ENCODE peak calls at places on chromosomes 16 and 17, in ten cellular contexts. T is suprapubic skin, E is Panc1, S is spleen, A is transverse colon, X is H1, N is stomach, Y is prostate gland, F is GM23338, Q is HepG2. G is an unnamed sample.

GRCh38 chr16:81882559-81882958 is 103.5 kb downstream of the PLCG2 start:
- DNase-seq in T (no peak), E (no peak), S (no peak), A (no peak), X (no peak), N (no peak), Y (no peak), F (no peak), Q (no peak), G (no peak)

GRCh38 chr16:86558355-86559193 is 3.5 kb upstream of the MTHFSD start:
- DNase-seq in T (peak), E (no peak), S (peak), A (no peak), X (no peak), N (no peak), Y (no peak), F (no peak), Q (no peak), G (no peak)

GRCh38 chr17:66306413-66306812 is 4.0 kb downstream of the PRKCA start:
- DNase-seq in T (no peak), E (no peak), S (no peak), A (no peak), X (no peak), N (no peak), Y (no peak), F (no peak), Q (no peak), G (no peak)

GRCh38 chr17:40753804-40754203 is 1.3 kb downstream of the KRT25 start:
- DNase-seq in T (no peak), E (no peak), S (no peak), A (no peak), X (no peak), N (no peak), Y (no peak), F (no peak), Q (no peak), G (no peak)

GRCh38 chr16:17258848-17259713 is 211.7 kb downstream of the XYLT1 start:
- DNase-seq in T (no peak), E (no peak), S (peak), A (peak), X (no peak), N (no peak), Y (no peak), F (peak), Q (no peak), G (peak)

GRCh38 chr17:57406131-57406980 is 150.0 kb downstream of the MSI2 start:
- DNase-seq in T (no peak), E (no peak), S (no peak), A (no peak), X (no peak), N (no peak), Y (peak), F (peak), Q (peak), G (no peak)

GRCh38 chr16:3059041-3059722 is 6.3 kb upstream of the IL32 start:
- DNase-seq in T (peak), E (no peak), S (peak), A (peak), X (peak), N (peak), Y (peak), F (peak), Q (peak), G (peak)

GRCh38 chr17:2852211-2852610 is 56.0 kb downstream of the RAP1GAP2 start:
- DNase-seq in T (no peak), E (no peak), S (no peak), A (peak), X (no peak), N (no peak), Y (no peak), F (no peak), Q (no peak), G (no peak)

GRCh38 chr17:42783062-42783777 is 2.8 kb downstream of the WNK4 start:
- DNase-seq in T (no peak), E (no peak), S (no peak), A (no peak), X (no peak), N (no peak), Y (no peak), F (no peak), Q (no peak), G (no peak)

GRCh38 chr17:82214012-82214628 is 1.5 kb upstream of the CCDC57 start:
- DNase-seq in T (no peak), E (no peak), S (peak), A (no peak), X (no peak), N (no peak), Y (no peak), F (no peak), Q (no peak), G (no peak)

GRCh38 chr16:66367968-66368891 is 1.7 kb downstream of the CDH5 start:
- DNase-seq in T (no peak), E (no peak), S (no peak), A (no peak), X (no peak), N (no peak), Y (no peak), F (peak), Q (no peak), G (no peak)

GRCh38 chr16:88924834-88925539 is 52.0 kb downstream of the CBFA2T3 start:
- DNase-seq in T (no peak), E (no peak), S (peak), A (no peak), X (no peak), N (no peak), Y (no peak), F (peak), Q (peak), G (peak)

GRCh38 chr16:74695450-74696422 is 4.9 kb downstream of the MLKL start:
- DNase-seq in T (peak), E (peak), S (peak), A (peak), X (peak), N (peak), Y (peak), F (peak), Q (peak), G (peak)

GRCh38 chr16:79776243-79776884 is 175.8 kb upstream of the MAF start:
- DNase-seq in T (peak), E (no peak), S (no peak), A (peak), X (no peak), N (no peak), Y (peak), F (peak), Q (no peak), G (no peak)

GRCh38 chr16:48503779-48504178 is 106.2 kb downstream of the N4BP1 start:
- DNase-seq in T (peak), E (no peak), S (peak), A (peak), X (no peak), N (no peak), Y (no peak), F (no peak), Q (no peak), G (no peak)

GRCh38 chr17:69501591-69502468 is 87.3 kb downstream of the MAP2K6 start:
- DNase-seq in T (no peak), E (no peak), S (no peak), A (peak), X (no peak), N (peak), Y (peak), F (peak), Q (peak), G (no peak)

GRCh38 chr17:82517230-82517865 is 2.2 kb upstream of the FOXK2 start:
- DNase-seq in T (no peak), E (no peak), S (no peak), A (no peak), X (no peak), N (peak), Y (no peak), F (no peak), Q (peak), G (no peak)

GRCh38 chr16:84832488-84833141 is 12.8 kb downstream of the CRISPLD2 start:
- DNase-seq in T (peak), E (no peak), S (no peak), A (peak), X (no peak), N (peak), Y (peak), F (no peak), Q (no peak), G (no peak)

GRCh38 chr16:53608094-53608493 is 95.6 kb downstream of the RPGRIP1L start:
- DNase-seq in T (no peak), E (no peak), S (no peak), A (no peak), X (no peak), N (no peak), Y (no peak), F (no peak), Q (no peak), G (no peak)

GRCh38 chr16:554640-555413 is 5.4 kb upstream of the PRR35 start:
- DNase-seq in T (no peak), E (no peak), S (no peak), A (peak), X (no peak), N (no peak), Y (peak), F (no peak), Q (no peak), G (no peak)

GRCh38 chr16:9123401-9123800 is 32.0 kb downstream of the HAPSTR1 start:
- DNase-seq in T (no peak), E (no peak), S (peak), A (no peak), X (peak), N (no peak), Y (no peak), F (no peak), Q (no peak), G (no peak)

GRCh38 chr16:9125658-9126492 is 34.4 kb downstream of the HAPSTR1 start:
- DNase-seq in T (no peak), E (no peak), S (no peak), A (no peak), X (peak), N (no peak), Y (no peak), F (no peak), Q (no peak), G (no peak)

GRCh38 chr16:9123871-9124270 is 32.4 kb downstream of the HAPSTR1 start:
- DNase-seq in T (peak), E (no peak), S (peak), A (peak), X (peak), N (peak), Y (peak), F (no peak), Q (no peak), G (no peak)

GRCh38 chr16:9124908-9125584 is 33.6 kb downstream of the HAPSTR1 start:
- DNase-seq in T (no peak), E (no peak), S (no peak), A (no peak), X (peak), N (no peak), Y (no peak), F (peak), Q (no peak), G (no peak)

GRCh38 chr16:9124444-9124843 is 33.0 kb downstream of the HAPSTR1 start:
- DNase-seq in T (no peak), E (no peak), S (peak), A (no peak), X (peak), N (no peak), Y (no peak), F (no peak), Q (no peak), G (no peak)
- TF ChIP-seq POLR2AphosphoS5 in T (no peak), E (no peak), S (no peak), A (no peak), X (no peak), N (no peak), Y (no peak), F (no peak), Q (no peak), G (no peak)

GRCh38 chr17:8832711-8833352 is 33.7 kb upstream of the MFSD6L start:
- DNase-seq in T (no peak), E (no peak), S (peak), A (peak), X (peak), N (no peak), Y (no peak), F (peak), Q (no peak), G (peak)
- TF ChIP-seq POLR2AphosphoS5 in T (no peak), E (no peak), S (no peak), A (no peak), X (no peak), N (no peak), Y (no peak), F (no peak), Q (no peak), G (no peak)

DNA sequence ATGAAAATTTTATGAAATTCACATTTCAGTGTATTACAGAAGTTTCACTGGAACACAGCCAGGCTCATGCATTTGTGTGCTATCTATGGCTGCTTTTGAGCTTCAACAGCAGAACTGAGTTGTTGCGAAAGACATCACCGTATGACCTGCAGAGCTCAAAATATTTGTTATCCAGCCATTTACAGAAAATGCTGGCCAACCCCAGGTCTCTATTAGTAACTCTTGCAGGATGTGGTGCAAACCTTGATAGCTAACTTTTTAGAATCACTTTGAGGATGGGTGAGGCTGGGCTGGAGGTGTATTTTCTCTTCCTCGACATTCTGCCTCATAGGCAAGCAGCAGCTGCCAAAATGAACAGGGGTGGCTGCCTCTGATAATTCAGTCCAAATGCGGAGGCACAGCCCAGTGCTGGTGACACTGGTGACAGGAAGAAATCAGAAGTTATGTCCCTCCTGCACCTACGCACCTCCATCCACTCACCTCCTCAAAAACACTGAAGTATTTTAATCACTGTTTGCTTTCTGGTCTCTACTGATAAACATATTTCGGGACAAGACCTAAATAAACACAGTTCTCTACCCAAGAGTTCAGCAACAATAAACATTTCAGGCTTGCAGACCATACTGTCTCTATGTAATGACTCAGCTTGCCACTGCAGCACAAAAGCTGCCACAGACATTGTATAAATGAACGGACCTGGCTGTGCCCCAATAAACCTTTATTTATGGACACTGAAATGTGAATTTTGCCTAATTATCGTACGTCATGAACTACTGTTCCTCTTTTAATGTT is 28.5 kb downstream of the ARHGAP17 start:
- DNase-seq in T (no peak), E (no peak), S (no peak), A (no peak), X (no peak), N (no peak), Y (no peak), F (no peak), Q (peak), G (no peak)
- TF ChIP-seq POLR2AphosphoS5 in T (no peak), E (peak), S (no peak), A (no peak), X (no peak), N (peak), Y (peak), F (no peak), Q (no peak), G (no peak)

DNA sequence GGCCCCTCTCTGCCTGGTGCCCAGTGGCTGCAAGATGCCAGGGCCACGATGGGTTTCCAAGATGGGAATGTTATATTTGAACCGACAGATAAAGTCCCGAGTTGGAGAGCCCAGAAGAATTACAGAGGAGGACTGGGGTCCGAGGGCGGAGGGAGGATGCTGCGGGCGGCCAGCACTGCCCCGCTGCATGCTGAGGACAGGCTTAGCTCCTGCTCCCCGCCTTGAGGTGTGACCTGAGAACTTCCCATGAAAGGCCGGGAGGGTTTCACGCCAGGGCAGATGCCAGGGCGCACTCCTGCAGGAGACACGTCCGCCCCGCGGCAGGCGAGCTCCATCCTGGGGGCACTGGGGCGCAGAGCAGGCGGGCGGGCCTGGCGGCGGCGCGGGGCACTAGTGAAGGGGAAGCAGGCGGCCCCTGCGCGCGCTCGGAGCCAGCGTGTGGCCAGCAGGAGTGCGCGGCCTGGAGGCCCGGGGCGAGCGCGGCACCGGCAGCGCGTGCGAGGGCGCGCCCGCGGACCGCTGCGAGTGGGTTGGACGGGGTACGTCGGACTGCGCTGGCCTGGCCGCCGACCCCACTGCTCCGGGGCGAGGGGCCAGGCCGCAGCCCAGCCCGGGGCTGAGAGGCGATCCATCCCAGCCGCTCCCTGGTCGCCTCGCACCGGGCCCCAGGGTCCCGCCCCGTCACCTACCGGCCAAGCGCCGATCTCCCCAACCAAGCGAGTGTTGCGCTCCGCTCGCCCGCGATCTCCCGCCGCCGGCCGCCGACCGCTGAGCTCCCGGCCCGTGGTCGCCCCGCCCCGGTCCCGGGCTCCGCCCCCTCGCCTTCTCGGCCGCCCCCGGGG is at the start of gene MAP3K14:
- DNase-seq in T (peak), E (no peak), S (peak), A (peak), X (peak), N (peak), Y (peak), F (peak), Q (peak), G (no peak)
- TF ChIP-seq POLR2AphosphoS5 in T (no peak), E (peak), S (peak), A (peak), X (peak), N (peak), Y (peak), F (peak), Q (peak), G (no peak)

GRCh38 chr17:17757391-17757791 is 76.1 kb downstream of the RAI1 start:
- DNase-seq in T (no peak), E (no peak), S (peak), A (no peak), X (no peak), N (no peak), Y (no peak), F (no peak), Q (no peak), G (no peak)
- TF ChIP-seq POLR2AphosphoS5 in T (no peak), E (no peak), S (peak), A (no peak), X (no peak), N (no peak), Y (no peak), F (no peak), Q (no peak), G (no peak)

DNA sequence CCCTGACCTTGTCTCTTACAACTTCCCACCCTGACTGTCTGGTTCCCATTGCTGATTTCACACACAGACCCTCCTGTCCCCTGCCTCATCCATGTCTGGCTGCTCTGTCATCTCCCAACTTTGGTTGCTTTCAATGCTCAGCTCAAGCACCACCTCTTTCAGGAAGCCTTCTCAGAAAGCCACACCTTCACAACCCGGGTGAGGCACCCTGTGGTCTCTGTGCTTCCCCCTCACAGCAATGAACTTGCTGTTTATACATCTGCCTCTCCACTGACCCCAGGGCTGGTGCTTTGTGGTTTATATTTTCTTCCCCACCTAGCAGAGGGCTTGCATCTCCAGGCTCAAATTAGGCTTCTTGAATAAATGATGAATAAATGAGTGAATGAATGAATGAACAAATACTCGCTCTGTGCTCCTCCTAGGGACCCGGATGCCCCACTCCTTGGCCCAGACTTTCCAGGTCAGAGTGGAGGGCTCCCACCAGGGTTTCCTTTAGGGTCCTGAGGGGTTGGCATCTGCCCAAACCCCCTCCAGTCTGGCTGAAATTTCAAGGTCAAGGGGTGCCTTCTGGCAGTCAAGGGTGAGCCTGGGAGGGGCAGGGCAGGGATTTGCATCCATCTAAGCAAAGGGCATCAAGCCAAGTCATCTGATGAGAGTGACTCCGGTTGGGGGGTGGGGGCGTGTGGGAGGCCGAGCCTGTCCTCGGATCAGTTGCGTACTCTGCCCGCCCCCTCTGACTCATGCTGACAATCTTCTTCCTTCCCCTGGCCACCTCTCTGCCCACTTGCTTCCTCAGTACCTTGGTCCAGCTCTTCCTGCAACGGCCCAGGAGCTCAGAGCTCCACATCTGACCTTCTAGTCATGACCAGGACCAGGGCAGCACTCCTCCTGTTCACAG is at the start of gene ITGAX:
- DNase-seq in T (no peak), E (no peak), S (peak), A (peak), X (no peak), N (peak), Y (no peak), F (no peak), Q (no peak), G (peak)
- TF ChIP-seq POLR2AphosphoS5 in T (no peak), E (no peak), S (peak), A (peak), X (no peak), N (peak), Y (no peak), F (no peak), Q (no peak), G (no peak)

G was measured in GM12891.